ENCODE peak calls at places on chromosomes 4 and X, in nine cellular contexts. One of them, this sample, is unnamed.
A peak's percentile ranks its signal among the peaks of the same experiment; 100 is the strongest.

GRCh38 chr4:38905657-38906398 is 38.2 kb downstream of the FAM114A1 start:
- DNase-seq in HCT116: no peak
- DNase-seq in astrocyte of the hippocampus: no peak
- DNase-seq in A172: no peak
- DNase-seq in anterior cingulate cortex: no peak
- DNase-seq in ACHN: no peak
- DNase-seq in D341Med: no peak
- DNase-seq in NCI-H69: no peak
- DNase-seq in iris pigment epithelial cell: no peak
- DNase-seq in this sample: no peak

GRCh38 chr4:126223784-126224407 is 909.1 kb downstream of the FAT4 start:
- DNase-seq in HCT116: peak; percentile 29
- DNase-seq in astrocyte of the hippocampus: peak; percentile 34
- DNase-seq in A172: peak; percentile 15
- DNase-seq in anterior cingulate cortex: no peak
- DNase-seq in ACHN: peak; percentile 10
- DNase-seq in D341Med: no peak
- DNase-seq in NCI-H69: peak; percentile 28
- DNase-seq in iris pigment epithelial cell: peak; percentile 22
- DNase-seq in this sample: no peak

GRCh38 chr4:138897818-138898226 is 117.8 kb upstream of the NOCT start:
- DNase-seq in HCT116: no peak
- DNase-seq in astrocyte of the hippocampus: peak; percentile 73
- DNase-seq in A172: peak; percentile 96
- DNase-seq in anterior cingulate cortex: no peak
- DNase-seq in ACHN: peak; percentile 17
- DNase-seq in D341Med: no peak
- DNase-seq in NCI-H69: peak; percentile 68
- DNase-seq in iris pigment epithelial cell: peak; percentile 91
- DNase-seq in this sample: no peak

GRCh38 chr4:185577592-185577940 is 42.3 kb upstream of the PDLIM3 start:
- DNase-seq in HCT116: no peak
- DNase-seq in astrocyte of the hippocampus: no peak
- DNase-seq in A172: no peak
- DNase-seq in anterior cingulate cortex: no peak
- DNase-seq in ACHN: no peak
- DNase-seq in D341Med: no peak
- DNase-seq in NCI-H69: no peak
- DNase-seq in iris pigment epithelial cell: no peak
- DNase-seq in this sample: no peak

GRCh38 chr4:99438578-99438875 is 3.4 kb upstream of the ADH7 start:
- DNase-seq in HCT116: no peak
- DNase-seq in astrocyte of the hippocampus: no peak
- DNase-seq in A172: no peak
- DNase-seq in anterior cingulate cortex: no peak
- DNase-seq in ACHN: no peak
- DNase-seq in D341Med: no peak
- DNase-seq in NCI-H69: no peak
- DNase-seq in iris pigment epithelial cell: no peak
- DNase-seq in this sample: no peak

GRCh38 chr4:83561381-83561780 is 25.5 kb downstream of the GPAT3 start:
- DNase-seq in HCT116: peak; percentile 80
- DNase-seq in astrocyte of the hippocampus: peak; percentile 53
- DNase-seq in A172: peak; percentile 42
- DNase-seq in anterior cingulate cortex: no peak
- DNase-seq in ACHN: peak; percentile 71
- DNase-seq in D341Med: no peak
- DNase-seq in NCI-H69: peak; percentile 10
- DNase-seq in iris pigment epithelial cell: peak; percentile 67
- DNase-seq in this sample: no peak

GRCh38 chr4:52869196-52869595 is 7.1 kb downstream of the RASL11B start:
- DNase-seq in HCT116: no peak
- DNase-seq in astrocyte of the hippocampus: no peak
- DNase-seq in A172: no peak
- DNase-seq in anterior cingulate cortex: peak; percentile 48
- DNase-seq in ACHN: no peak
- DNase-seq in D341Med: peak; percentile 37
- DNase-seq in NCI-H69: peak; percentile 70
- DNase-seq in iris pigment epithelial cell: peak; percentile 31
- DNase-seq in this sample: no peak

GRCh38 chrX:53357799-53358530 is 64.5 kb downstream of the SMC1A start:
- DNase-seq in HCT116: no peak
- DNase-seq in astrocyte of the hippocampus: peak; percentile 63
- DNase-seq in A172: no peak
- DNase-seq in anterior cingulate cortex: peak; percentile 11
- DNase-seq in ACHN: no peak
- DNase-seq in D341Med: no peak
- DNase-seq in NCI-H69: peak; percentile 20
- DNase-seq in iris pigment epithelial cell: peak; percentile 64
- DNase-seq in this sample: no peak

GRCh38 chr4:153408932-153409331 is 57.2 kb upstream of the TMEM131L start:
- DNase-seq in HCT116: no peak
- DNase-seq in astrocyte of the hippocampus: no peak
- DNase-seq in A172: no peak
- DNase-seq in anterior cingulate cortex: no peak
- DNase-seq in ACHN: no peak
- DNase-seq in D341Med: no peak
- DNase-seq in NCI-H69: no peak
- DNase-seq in iris pigment epithelial cell: peak; percentile 19
- DNase-seq in this sample: no peak

GRCh38 chr4:123399638-123400358 is 3.2 kb downstream of the SPRY1 start:
- DNase-seq in HCT116: no peak
- DNase-seq in astrocyte of the hippocampus: no peak
- DNase-seq in A172: no peak
- DNase-seq in anterior cingulate cortex: peak; percentile 50
- DNase-seq in ACHN: peak; percentile 2
- DNase-seq in D341Med: no peak
- DNase-seq in NCI-H69: no peak
- DNase-seq in iris pigment epithelial cell: peak; percentile 48
- DNase-seq in this sample: no peak

GRCh38 chr4:146235654-146236570 is 21.6 kb downstream of the REELD1 start:
- DNase-seq in HCT116: no peak
- DNase-seq in astrocyte of the hippocampus: no peak
- DNase-seq in A172: no peak
- DNase-seq in anterior cingulate cortex: no peak
- DNase-seq in ACHN: no peak
- DNase-seq in D341Med: no peak
- DNase-seq in NCI-H69: no peak
- DNase-seq in iris pigment epithelial cell: no peak
- DNase-seq in this sample: no peak